ENCODE peak calls at places on chromosomes 12 and 14, in four cellular contexts. One of them, this sample, is unnamed.

GRCh38 chr12:21559855-21560569 is 33.9 kb downstream of the SPX start:
- DNase-seq in stomach: no peak
- DNase-seq in NCI-H460: peak; percentile 67
- DNase-seq in GDM1: no peak
- DNase-seq in this sample: no peak

GRCh38 chr14:67680941-67681340 is 6.5 kb upstream of the VTI1B start:
- DNase-seq in GDM1: no peak
- DNase-seq in NCI-H460: no peak
- DNase-seq in stomach: no peak
- DNase-seq in this sample: no peak

GRCh38 chr12:102781117-102781516 is 135.9 kb downstream of the PAH start:
- DNase-seq in NCI-H460: no peak
- DNase-seq in stomach: no peak
- DNase-seq in GDM1: no peak
- DNase-seq in this sample: peak; percentile 27

GRCh38 chr12:107670999-107671643 is 14.5 kb upstream of the PWP1 start:
- DNase-seq in NCI-H460: no peak
- DNase-seq in stomach: peak; percentile 37
- DNase-seq in GDM1: no peak
- DNase-seq in this sample: peak; percentile 38

GRCh38 chr12:89960011-89960507 is 251.4 kb upstream of the ATP2B1 start:
- DNase-seq in stomach: no peak
- DNase-seq in GDM1: no peak
- DNase-seq in NCI-H460: no peak
- DNase-seq in this sample: no peak

GRCh38 chr12:118714051-118714460 is 267.3 kb upstream of the SRRM4 start:
- DNase-seq in stomach: no peak
- DNase-seq in NCI-H460: peak; percentile 2
- DNase-seq in GDM1: peak; percentile 37
- DNase-seq in this sample: peak; percentile 25

GRCh38 chr14:20434701-20435453 is 1.1 kb downstream of the KLHL33 start:
- DNase-seq in NCI-H460: no peak
- DNase-seq in stomach: no peak
- DNase-seq in GDM1: no peak
- DNase-seq in this sample: peak; percentile 35

GRCh38 chr12:70643927-70644326 is 6.7 kb upstream of the PTPRB start:
- DNase-seq in GDM1: no peak
- DNase-seq in stomach: no peak
- DNase-seq in NCI-H460: peak; percentile 30
- DNase-seq in this sample: no peak

GRCh38 chr12:38367506-38367905 is 50.9 kb downstream of the ALG10B start:
- DNase-seq in GDM1: no peak
- DNase-seq in stomach: no peak
- DNase-seq in NCI-H460: no peak
- DNase-seq in this sample: no peak

GRCh38 chr14:67554341-67554740 is 21.3 kb downstream of the PLEKHH1 start:
- DNase-seq in stomach: no peak
- DNase-seq in NCI-H460: no peak
- DNase-seq in GDM1: no peak
- DNase-seq in this sample: no peak

GRCh38 chr14:90616881-90617280 is 199.3 kb downstream of the TTC7B start:
- DNase-seq in NCI-H460: peak; percentile 76
- DNase-seq in GDM1: no peak
- DNase-seq in stomach: no peak
- DNase-seq in this sample: no peak

GRCh38 chr14:73463411-73463810 is 5.1 kb upstream of the NUMB start:
- DNase-seq in GDM1: no peak
- DNase-seq in NCI-H460: peak; percentile 97
- DNase-seq in stomach: peak; percentile 33
- DNase-seq in this sample: peak; percentile 47

GRCh38 chr14:105419305-105420091 is at the start of gene MTA1:
- DNase-seq in stomach: peak; percentile 56
- DNase-seq in GDM1: peak; percentile 30
- DNase-seq in NCI-H460: no peak
- DNase-seq in this sample: no peak